ENCODE peak calls at places on chromosomes 5 and 9, in ten cellular contexts. D is fibroblast of mammary gland, G is PC-9, B is WERI-Rb-1, P is spleen, L is HFF-Myc, F is choroid plexus epithelial cell, R is fibroblast of pulmonary artery, I is foreskin fibroblast, T is A549. X is an unnamed sample.

GRCh38 chr9:131459056-131459455 is 43.7 kb upstream of the POMT1 start:
- DNase-seq in L (no peak), D (no peak), F (no peak), T (no peak), P (peak), B (no peak), G (no peak), I (no peak), R (no peak), X (no peak)

GRCh38 chr5:40797273-40798011 is 732 bp downstream of the PRKAA1 start:
- DNase-seq in B (peak), I (peak), D (peak), F (peak), R (peak), T (peak), G (peak), P (peak), L (peak), X (peak)

GRCh38 chr5:73786043-73786831 is 160.2 kb downstream of the ARHGEF28 start:
- DNase-seq in I (no peak), F (no peak), B (peak), L (no peak), R (no peak), D (no peak), T (no peak), P (no peak), G (no peak), X (no peak)

GRCh38 chr5:169219351-169219750 is 81.6 kb downstream of the SLIT3 start:
- DNase-seq in L (no peak), I (no peak), G (no peak), P (no peak), B (no peak), R (no peak), T (no peak), D (no peak), F (no peak), X (no peak)

GRCh38 chr5:124040799-124041198 is 528.8 kb downstream of the CSNK1G3 start:
- DNase-seq in G (no peak), D (peak), L (no peak), B (no peak), F (peak), P (no peak), I (peak), T (no peak), R (peak), X (no peak)

GRCh38 chr5:313806-314376 is 7.6 kb upstream of the AHRR start:
- DNase-seq in I (no peak), L (no peak), R (no peak), P (no peak), B (no peak), G (no peak), D (no peak), F (no peak), T (no peak), X (no peak)

GRCh38 chr9:8733096-8733954 is 933.7 kb upstream of the DMAC1 start:
- DNase-seq in L (no peak), T (no peak), R (peak), F (peak), D (peak), B (no peak), P (peak), I (no peak), G (no peak), X (no peak)

GRCh38 chr9:124960409-124960752 is 19.5 kb upstream of the GOLGA1 start:
- DNase-seq in F (peak), B (no peak), D (peak), I (peak), T (no peak), G (no peak), P (no peak), R (peak), L (no peak), X (no peak)

GRCh38 chr9:89657765-89658164 is 53.0 kb downstream of the GADD45G start:
- DNase-seq in L (no peak), D (no peak), R (no peak), B (no peak), T (no peak), I (no peak), G (no peak), F (no peak), P (peak), X (no peak)

GRCh38 chr5:95673076-95673475 is 9.7 kb downstream of the SPATA9 start:
- DNase-seq in D (peak), I (peak), P (no peak), L (no peak), B (no peak), G (no peak), R (peak), T (no peak), F (peak), X (no peak)

GRCh38 chr5:101306391-101307137 is 403.5 kb upstream of the ST8SIA4 start:
- DNase-seq in P (no peak), G (no peak), F (no peak), D (peak), R (no peak), T (no peak), I (no peak), B (no peak), L (no peak), X (no peak)

GRCh38 chr5:3650315-3650714 is 54.7 kb downstream of the IRX1 start:
- DNase-seq in R (no peak), T (no peak), G (no peak), L (no peak), I (no peak), B (no peak), D (no peak), P (no peak), F (no peak), X (no peak)

GRCh38 chr5:104179057-104179456 is 616.5 kb upstream of the NUDT12 start:
- DNase-seq in D (peak), T (peak), P (no peak), R (peak), B (peak), L (no peak), F (peak), I (peak), G (peak), X (peak)

GRCh38 chr9:7360513-7360912 is 439.1 kb downstream of the DMAC1 start:
- DNase-seq in P (no peak), I (no peak), G (no peak), D (no peak), T (no peak), R (no peak), L (no peak), F (no peak), B (no peak), X (no peak)

GRCh38 chr9:117355542-117355941 is 59.3 kb downstream of the ASTN2 start:
- DNase-seq in L (no peak), T (no peak), I (no peak), F (no peak), R (no peak), D (no peak), B (no peak), G (no peak), P (no peak), X (no peak)

GRCh38 chr5:154997746-154998145 is 15.8 kb upstream of the KIF4B start:
- DNase-seq in R (peak), P (no peak), D (no peak), F (peak), G (no peak), L (no peak), T (no peak), B (no peak), I (no peak), X (no peak)

GRCh38 chr5:40441733-40442132 is 238.0 kb upstream of the PTGER4 start:
- DNase-seq in I (no peak), B (no peak), L (no peak), T (no peak), F (peak), R (no peak), D (no peak), P (no peak), G (no peak), X (no peak)

GRCh38 chr5:139650031-139650688 is 2.0 kb downstream of the CXXC5 start:
- DNase-seq in P (peak), T (no peak), L (no peak), D (no peak), B (no peak), I (no peak), G (no peak), R (no peak), F (no peak), X (no peak)

GRCh38 chr5:126339215-126339805 is 83.9 kb upstream of the GRAMD2B start:
- DNase-seq in B (peak), G (peak), I (peak), D (peak), F (peak), P (no peak), L (peak), R (peak), T (peak), X (no peak)

GRCh38 chr9:91077624-91078023 is 276.0 kb downstream of the SYK start:
- DNase-seq in T (no peak), L (no peak), I (no peak), P (no peak), R (no peak), D (no peak), B (no peak), F (no peak), G (no peak), X (no peak)

GRCh38 chr5:174533127-174533453 is 191.3 kb upstream of the MSX2 start:
- DNase-seq in D (no peak), L (no peak), F (peak), B (no peak), G (no peak), P (no peak), R (no peak), I (no peak), T (no peak), X (no peak)

GRCh38 chr5:56501949-56502557 is 268.9 kb upstream of the ANKRD55 start:
- DNase-seq in R (no peak), F (peak), I (no peak), G (no peak), T (no peak), P (no peak), B (no peak), D (no peak), L (no peak), X (no peak)

GRCh38 chr5:120779674-120780073 is 315.6 kb downstream of the PRR16 start:
- DNase-seq in L (no peak), B (no peak), G (no peak), R (no peak), F (no peak), I (no peak), P (no peak), T (no peak), D (no peak), X (no peak)

GRCh38 chr5:15384176-15384575 is 115.8 kb upstream of the FBXL7 start:
- DNase-seq in R (no peak), F (no peak), G (no peak), P (no peak), B (no peak), T (no peak), L (no peak), I (no peak), D (no peak), X (no peak)

GRCh38 chr9:17905356-17906203 is 326.7 kb downstream of the SH3GL2 start:
- DNase-seq in G (no peak), T (no peak), P (no peak), I (no peak), R (no peak), L (no peak), B (no peak), F (no peak), D (no peak), X (no peak)

GRCh38 chr9:98255578-98256296 is at the start of gene TBC1D2:
- DNase-seq in D (peak), P (peak), B (peak), T (peak), I (peak), G (peak), R (peak), L (peak), F (peak), X (peak)
- TF ChIP-seq CTCF in D (peak), P (peak), B (peak), T (no peak), I (peak), G (peak), R (peak), L (no peak), F (peak), X (peak)

DNA sequence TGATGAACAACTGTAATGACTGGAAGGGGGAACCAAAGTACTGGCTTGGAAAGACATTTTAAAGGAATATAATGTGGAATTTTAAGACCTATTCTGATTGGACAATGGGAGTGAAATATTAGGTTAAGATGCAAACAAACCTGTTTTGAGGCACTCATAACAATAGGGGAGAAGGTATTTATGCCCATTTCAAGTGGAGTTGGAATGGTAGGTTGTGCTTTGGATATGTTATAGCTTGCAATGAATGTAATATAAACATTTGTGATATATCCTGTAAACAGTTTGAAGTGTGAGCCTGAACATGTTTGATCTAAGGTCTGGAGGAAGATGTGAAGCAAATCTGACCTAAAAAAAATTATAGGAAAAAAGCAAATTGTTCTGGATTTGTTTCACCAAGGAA is 129.6 kb upstream of the GRHPR start:
- DNase-seq in R (no peak), D (no peak), F (no peak), G (no peak), I (no peak), T (no peak), P (no peak), B (no peak), L (no peak), X (no peak)
- H3K4me3 ChIP-seq in R (no peak), D (no peak), F (no peak), G (no peak), I (no peak), T (no peak), P (no peak), B (no peak), L (no peak), X (no peak)

GRCh38 chr9:129572517-129572916 is 48.4 kb downstream of the C9orf50 start:
- DNase-seq in T (no peak), D (no peak), I (no peak), L (no peak), G (no peak), P (no peak), R (no peak), B (no peak), F (no peak), X (no peak)
- TF ChIP-seq CTCF in T (no peak), D (no peak), I (no peak), L (no peak), G (no peak), P (no peak), R (no peak), B (no peak), F (no peak), X (no peak)

DNA sequence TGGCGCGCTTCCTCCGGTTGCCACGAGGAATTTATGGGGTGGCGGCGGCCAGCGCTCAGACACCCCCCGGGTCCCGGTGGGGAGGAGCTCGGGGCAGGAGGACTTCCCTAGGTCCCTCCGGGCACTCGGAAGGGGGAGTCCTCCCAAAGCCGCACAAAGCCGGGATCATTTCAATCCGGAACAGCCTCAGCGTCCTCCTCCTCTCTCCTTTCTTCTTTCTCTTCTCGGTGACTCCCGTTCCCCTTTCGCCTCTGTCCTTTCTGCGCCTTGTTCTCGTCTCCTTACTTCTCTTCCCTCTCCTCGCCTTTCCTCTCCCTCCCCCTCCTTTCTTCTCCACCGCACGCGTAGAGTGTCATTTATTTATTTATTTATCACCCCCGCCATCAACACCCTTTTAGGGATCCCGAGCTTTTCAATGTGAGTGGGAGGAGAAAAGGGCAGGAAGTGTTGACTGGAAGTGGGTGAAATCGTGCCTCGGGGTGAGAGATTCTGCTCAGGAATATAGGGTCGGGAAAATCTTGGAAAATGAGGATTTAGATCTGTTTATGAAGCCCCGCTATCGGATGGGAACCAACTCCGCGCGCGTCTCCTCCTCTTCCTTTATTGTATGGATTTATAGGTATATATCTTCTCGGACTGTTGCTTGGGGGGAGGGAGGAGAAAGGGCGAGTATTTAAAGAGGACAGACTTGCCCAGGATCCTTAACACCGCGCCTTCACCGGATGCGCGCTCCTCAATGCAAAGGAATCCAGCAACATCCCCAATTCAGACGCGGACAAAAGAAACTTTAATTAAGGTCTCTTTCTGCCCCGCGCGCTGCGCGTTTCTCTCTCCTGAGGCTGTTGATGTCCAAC is 2.0 kb upstream of the ZNF462 start:
- DNase-seq in B (no peak), G (peak), P (no peak), I (no peak), D (no peak), F (peak), R (peak), L (no peak), T (no peak), X (no peak)
- H3K4me3 ChIP-seq in B (no peak), G (no peak), P (peak), I (peak), D (peak), F (peak), R (peak), L (peak), T (peak), X (no peak)

GRCh38 chr5:42994285-42995151 is 45.6 kb downstream of the ANXA2R start:
- DNase-seq in B (peak), F (peak), G (no peak), L (peak), D (peak), I (peak), R (peak), P (peak), T (peak), X (peak)
- TF ChIP-seq CTCF in B (peak), F (peak), G (no peak), L (peak), D (peak), I (peak), R (peak), P (peak), T (peak), X (peak)

DNA sequence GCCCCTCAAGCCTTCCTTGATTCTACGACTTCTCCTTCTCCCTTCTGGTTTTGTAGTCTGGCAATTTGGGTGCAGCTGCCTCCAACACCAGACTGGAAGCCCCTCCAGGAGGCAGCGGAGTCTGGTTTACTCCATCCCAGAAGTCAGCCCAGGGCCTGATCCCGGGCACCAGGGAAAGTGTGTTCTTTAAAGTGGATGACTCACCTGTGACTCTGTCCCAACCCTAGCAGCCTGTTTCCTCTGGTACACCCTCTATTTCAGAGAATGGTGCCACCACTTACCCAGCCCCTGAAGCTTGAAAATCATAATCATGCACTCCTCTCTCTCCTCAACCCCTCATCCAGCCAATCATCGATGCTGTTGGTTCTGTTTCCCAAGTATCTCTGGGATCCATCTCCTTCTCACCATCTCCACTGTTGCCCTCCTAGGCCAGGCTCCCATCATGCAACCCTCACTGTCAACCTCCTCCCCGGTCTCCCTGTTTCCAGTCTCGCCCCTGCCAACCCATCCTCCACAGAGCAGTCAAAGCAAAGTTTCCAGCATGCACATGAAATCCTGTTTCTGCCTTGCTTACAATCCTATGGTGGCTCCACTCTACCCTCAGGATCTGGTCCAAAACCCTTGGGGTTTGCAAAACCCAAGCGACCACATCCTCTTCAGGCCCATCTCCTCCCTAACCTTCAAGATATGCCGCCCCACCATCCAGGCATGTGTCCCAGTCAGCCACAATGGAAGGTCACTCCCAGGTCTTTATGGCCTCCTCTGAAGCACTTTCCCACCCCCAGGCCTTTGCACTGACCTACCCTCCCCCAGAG is 10.5 kb downstream of the LHX6 start:
- DNase-seq in I (no peak), D (peak), T (no peak), G (no peak), P (no peak), L (no peak), F (no peak), R (no peak), B (no peak), X (no peak)
- H3K4me3 ChIP-seq in I (no peak), D (no peak), T (no peak), G (no peak), P (no peak), L (no peak), F (no peak), R (no peak), B (no peak), X (no peak)

GRCh38 chr9:80146466-80146865 is 574.7 kb downstream of the TLE4 start:
- DNase-seq in B (no peak), F (peak), D (peak), G (no peak), P (no peak), I (peak), T (no peak), R (no peak), L (no peak), X (no peak)
- TF ChIP-seq CTCF in B (peak), F (peak), D (peak), G (no peak), P (no peak), I (peak), T (no peak), R (no peak), L (peak), X (peak)

GRCh38 chr9:35757527-35758275 is 3.6 kb upstream of the MSMP start:
- DNase-seq in I (no peak), L (no peak), D (no peak), B (peak), G (no peak), R (no peak), P (no peak), F (no peak), T (peak), X (no peak)

GRCh38 chr9:35756275-35756742 is 2.2 kb upstream of the MSMP start:
- DNase-seq in P (peak), L (no peak), D (peak), B (peak), I (no peak), T (no peak), F (no peak), R (peak), G (no peak), X (no peak)

GRCh38 chr9:35758475-35759050 is 4.5 kb upstream of the MSMP start:
- DNase-seq in R (peak), G (no peak), D (peak), P (no peak), T (no peak), B (no peak), F (peak), L (no peak), I (no peak), X (no peak)

GRCh38 chr9:35755071-35755470 is 995 bp upstream of the MSMP start:
- DNase-seq in P (no peak), B (no peak), T (no peak), R (no peak), I (no peak), L (no peak), F (no peak), G (no peak), D (no peak), X (no peak)

DNA sequence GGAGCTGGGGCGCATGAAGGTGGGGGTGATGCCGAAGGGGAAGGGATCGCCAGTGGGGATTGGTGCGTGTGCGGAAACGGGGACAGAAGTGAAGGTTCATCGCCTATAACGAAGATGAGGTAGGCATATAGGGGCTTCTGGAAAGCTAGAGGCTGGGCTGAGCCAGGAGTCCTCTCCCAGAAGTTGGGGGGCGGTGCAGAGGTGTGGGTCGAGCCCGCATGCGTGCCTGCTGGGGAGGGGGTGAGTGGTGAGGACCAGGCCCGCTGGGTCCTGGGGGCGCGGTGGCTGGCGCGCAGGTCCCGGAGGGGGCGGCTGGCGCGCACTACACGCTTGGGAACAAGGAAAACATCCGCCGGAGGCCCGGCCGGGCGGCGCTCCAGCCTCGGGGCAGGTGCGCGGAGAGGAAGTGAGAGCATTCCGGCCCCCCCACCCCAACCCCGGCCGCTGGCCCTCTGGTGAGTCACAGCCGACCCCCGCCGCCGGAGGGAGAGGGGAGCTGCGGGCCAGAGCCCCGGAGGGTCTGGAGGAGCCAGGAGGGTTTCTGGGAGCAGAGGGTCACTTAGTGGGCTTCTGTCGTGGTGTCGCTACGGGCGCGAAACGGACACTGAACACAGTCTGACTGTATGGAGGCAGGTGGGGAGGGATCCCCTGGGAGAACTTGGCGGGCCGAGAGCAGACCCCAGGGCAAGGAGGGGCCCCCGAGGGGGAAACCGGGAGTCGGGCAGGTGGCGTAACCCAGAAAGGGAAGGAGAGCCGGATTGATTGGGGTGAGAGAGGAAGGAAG is 2.9 kb upstream of the MSMP start:
- DNase-seq in L (no peak), I (no peak), G (peak), R (no peak), T (peak), B (peak), F (no peak), P (peak), D (no peak), X (no peak)
- H3K4me3 ChIP-seq in L (peak), I (peak), G (peak), R (peak), T (peak), B (peak), F (peak), P (peak), D (peak), X (peak)

X was measured in GM12864.